ENCODE peak calls at places on chromosomes 7 and 10, in six cellular contexts. One of them, this sample, is unnamed.

GRCh38 chr7:158344706-158345300 is 242.8 kb downstream of the PTPRN2 start:
- DNase-seq in testis: no peak
- DNase-seq in adrenal gland: no peak
- DNase-seq in astrocyte: no peak
- DNase-seq in DND-41: no peak
- DNase-seq in heart left ventricle: no peak
- DNase-seq in this sample: no peak

GRCh38 chr7:159093351-159093971 is 51.2 kb downstream of the VIPR2 start:
- DNase-seq in testis: no peak
- DNase-seq in adrenal gland: peak; percentile 6
- DNase-seq in astrocyte: no peak
- DNase-seq in DND-41: no peak
- DNase-seq in heart left ventricle: no peak
- DNase-seq in this sample: no peak

GRCh38 chr7:52088008-52088787 is 771.6 kb upstream of the COBL start:
- DNase-seq in testis: peak; percentile 40
- DNase-seq in adrenal gland: no peak
- DNase-seq in astrocyte: no peak
- DNase-seq in DND-41: no peak
- DNase-seq in heart left ventricle: no peak
- DNase-seq in this sample: no peak

GRCh38 chr7:22452142-22452763 is 47.7 kb downstream of the STEAP1B start:
- DNase-seq in testis: peak; percentile 86
- DNase-seq in adrenal gland: peak; percentile 70
- DNase-seq in astrocyte: peak; percentile 12
- DNase-seq in DND-41: peak; percentile 30
- DNase-seq in heart left ventricle: peak; percentile 57
- DNase-seq in this sample: no peak

GRCh38 chr7:79434098-79434497 is 19.4 kb downstream of the MAGI2 start:
- DNase-seq in testis: no peak
- DNase-seq in adrenal gland: no peak
- DNase-seq in astrocyte: peak; percentile 47
- DNase-seq in DND-41: no peak
- DNase-seq in heart left ventricle: no peak
- DNase-seq in this sample: no peak

GRCh38 chr10:104035817-104036384 is 49.8 kb downstream of the COL17A1 start:
- DNase-seq in testis: no peak
- DNase-seq in adrenal gland: no peak
- DNase-seq in astrocyte: no peak
- DNase-seq in DND-41: no peak
- DNase-seq in heart left ventricle: no peak
- DNase-seq in this sample: no peak

GRCh38 chr7:106625678-106626301 is 35.2 kb downstream of the CCDC71L start:
- DNase-seq in testis: no peak
- DNase-seq in adrenal gland: no peak
- DNase-seq in astrocyte: no peak
- DNase-seq in DND-41: no peak
- DNase-seq in heart left ventricle: peak; percentile 45
- DNase-seq in this sample: no peak

GRCh38 chr10:88117227-88117626 is 253.8 kb downstream of the PTEN start:
- DNase-seq in testis: no peak
- DNase-seq in adrenal gland: no peak
- DNase-seq in astrocyte: peak; percentile 50
- DNase-seq in DND-41: no peak
- DNase-seq in heart left ventricle: no peak
- DNase-seq in this sample: no peak

GRCh38 chr10:86192686-86193085 is 173.9 kb downstream of the GRID1 start:
- DNase-seq in testis: no peak
- DNase-seq in adrenal gland: no peak
- DNase-seq in astrocyte: no peak
- DNase-seq in DND-41: no peak
- DNase-seq in heart left ventricle: no peak
- DNase-seq in this sample: no peak

GRCh38 chr7:5532520-5533335 is 109.1 kb upstream of the TNRC18 start:
- DNase-seq in testis: peak; percentile 65
- DNase-seq in adrenal gland: peak; percentile 54
- DNase-seq in astrocyte: no peak
- DNase-seq in DND-41: no peak
- DNase-seq in heart left ventricle: peak; percentile 60
- DNase-seq in this sample: peak; percentile 84

GRCh38 chr7:132019718-132020117 is 463.3 kb upstream of the PODXL start:
- DNase-seq in testis: no peak
- DNase-seq in adrenal gland: no peak
- DNase-seq in astrocyte: no peak
- DNase-seq in DND-41: no peak
- DNase-seq in heart left ventricle: no peak
- DNase-seq in this sample: no peak

GRCh38 chr10:123149162-123149567 is 1.2 kb downstream of the HMX2 start:
- DNase-seq in testis: no peak
- DNase-seq in adrenal gland: no peak
- DNase-seq in astrocyte: no peak
- DNase-seq in DND-41: no peak
- DNase-seq in heart left ventricle: no peak
- DNase-seq in this sample: no peak

GRCh38 chr7:774161-775109 is 47.4 kb upstream of the PRKAR1B start:
- DNase-seq in testis: peak; percentile 73
- DNase-seq in adrenal gland: peak; percentile 66
- DNase-seq in astrocyte: no peak
- DNase-seq in DND-41: peak; percentile 46
- DNase-seq in heart left ventricle: no peak
- DNase-seq in this sample: peak; percentile 89

GRCh38 chr10:12712284-12712983 is 289.1 kb downstream of the CCDC3 start:
- DNase-seq in testis: no peak
- DNase-seq in adrenal gland: no peak
- DNase-seq in astrocyte: no peak
- DNase-seq in DND-41: no peak
- DNase-seq in heart left ventricle: no peak
- DNase-seq in this sample: no peak

GRCh38 chr7:494261-494687 is 25.4 kb downstream of the PDGFA start:
- DNase-seq in testis: no peak
- DNase-seq in adrenal gland: no peak
- DNase-seq in astrocyte: no peak
- DNase-seq in DND-41: no peak
- DNase-seq in heart left ventricle: peak; percentile 24
- DNase-seq in this sample: peak; percentile 45

GRCh38 chr10:21355591-21356011 is 169.9 kb downstream of the SKIDA1 start:
- DNase-seq in testis: no peak
- DNase-seq in adrenal gland: no peak
- DNase-seq in astrocyte: peak; percentile 80
- DNase-seq in DND-41: no peak
- DNase-seq in heart left ventricle: no peak
- DNase-seq in this sample: no peak

GRCh38 chr10:86411281-86411841 is 44.8 kb upstream of the GRID1 start:
- DNase-seq in testis: no peak
- DNase-seq in adrenal gland: peak; percentile 35
- DNase-seq in astrocyte: peak; percentile 84
- DNase-seq in DND-41: peak; percentile 75
- DNase-seq in heart left ventricle: no peak
- DNase-seq in this sample: no peak

GRCh38 chr10:114534480-114535095 is 123.5 kb downstream of the ABLIM1 start:
- DNase-seq in testis: no peak
- DNase-seq in adrenal gland: no peak
- DNase-seq in astrocyte: no peak
- DNase-seq in DND-41: no peak
- DNase-seq in heart left ventricle: no peak
- DNase-seq in this sample: no peak

GRCh38 chr7:102223175-102223574 is 63.5 kb upstream of the SH2B2 start:
- DNase-seq in testis: no peak
- DNase-seq in adrenal gland: no peak
- DNase-seq in astrocyte: no peak
- DNase-seq in DND-41: no peak
- DNase-seq in heart left ventricle: no peak
- DNase-seq in this sample: no peak

GRCh38 chr7:102222445-102222844 is 64.2 kb upstream of the SH2B2 start:
- DNase-seq in testis: no peak
- DNase-seq in adrenal gland: no peak
- DNase-seq in astrocyte: peak; percentile 84
- DNase-seq in DND-41: no peak
- DNase-seq in heart left ventricle: no peak
- DNase-seq in this sample: no peak

GRCh38 chr7:102227371-102227770 is 59.3 kb upstream of the SH2B2 start:
- DNase-seq in testis: no peak
- DNase-seq in adrenal gland: no peak
- DNase-seq in astrocyte: no peak
- DNase-seq in DND-41: no peak
- DNase-seq in heart left ventricle: no peak
- DNase-seq in this sample: no peak

GRCh38 chr7:102221961-102222360 is 64.7 kb upstream of the SH2B2 start:
- DNase-seq in testis: no peak
- DNase-seq in adrenal gland: no peak
- DNase-seq in astrocyte: no peak
- DNase-seq in DND-41: no peak
- DNase-seq in heart left ventricle: no peak
- DNase-seq in this sample: no peak

DNA sequence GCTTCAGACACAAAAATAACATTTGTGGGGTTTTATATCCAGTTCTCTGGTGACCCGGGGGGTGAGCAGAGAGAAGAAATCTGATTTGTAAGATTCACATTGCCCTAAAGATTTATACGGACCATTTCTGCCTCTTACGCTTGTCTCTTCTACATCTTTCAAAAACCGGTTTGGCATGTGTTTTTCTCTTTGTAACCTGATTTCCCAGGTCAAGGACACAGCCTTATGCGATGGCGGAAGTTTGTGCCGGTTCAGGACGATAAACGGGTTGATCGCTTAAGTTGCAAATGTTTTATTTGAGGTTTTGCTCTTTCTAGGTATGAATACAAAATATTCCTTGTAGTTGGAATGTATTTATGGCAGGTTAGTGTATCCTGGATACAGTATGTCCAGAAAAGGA is 61.6 kb upstream of the SH2B2 start:
- DNase-seq in testis: no peak
- DNase-seq in adrenal gland: no peak
- DNase-seq in astrocyte: no peak
- DNase-seq in DND-41: no peak
- DNase-seq in heart left ventricle: no peak
- DNase-seq in this sample: no peak
- H3K36me3 ChIP-seq in testis: no peaks in the 10 kb centered on the region
- H3K36me3 ChIP-seq in adrenal gland: no peaks in the 10 kb centered on the region
- H3K36me3 ChIP-seq in astrocyte: no peaks in the 10 kb centered on the region
- H3K36me3 ChIP-seq in DND-41: peaks cover 66% of the 10 kb centered on the region
- H3K36me3 ChIP-seq in heart left ventricle: peaks cover 5% of the 10 kb centered on the region
- H3K36me3 ChIP-seq in this sample: no peaks in the 10 kb centered on the region

GRCh38 chr7:151821226-151821625 is 55.7 kb downstream of the PRKAG2 start:
- DNase-seq in testis: no peak
- DNase-seq in adrenal gland: no peak
- DNase-seq in astrocyte: no peak
- DNase-seq in DND-41: no peak
- DNase-seq in heart left ventricle: peak; percentile 19
- DNase-seq in this sample: peak; percentile 25
- H3K27ac ChIP-seq in testis: no peak overlapping the region
- H3K27ac ChIP-seq in adrenal gland: no peak overlapping the region
- H3K27ac ChIP-seq in astrocyte: no peak overlapping the region
- H3K27ac ChIP-seq in DND-41: no peak overlapping the region
- H3K27ac ChIP-seq in heart left ventricle: no peak overlapping the region
- H3K27ac ChIP-seq in this sample: no peak overlapping the region

DNA sequence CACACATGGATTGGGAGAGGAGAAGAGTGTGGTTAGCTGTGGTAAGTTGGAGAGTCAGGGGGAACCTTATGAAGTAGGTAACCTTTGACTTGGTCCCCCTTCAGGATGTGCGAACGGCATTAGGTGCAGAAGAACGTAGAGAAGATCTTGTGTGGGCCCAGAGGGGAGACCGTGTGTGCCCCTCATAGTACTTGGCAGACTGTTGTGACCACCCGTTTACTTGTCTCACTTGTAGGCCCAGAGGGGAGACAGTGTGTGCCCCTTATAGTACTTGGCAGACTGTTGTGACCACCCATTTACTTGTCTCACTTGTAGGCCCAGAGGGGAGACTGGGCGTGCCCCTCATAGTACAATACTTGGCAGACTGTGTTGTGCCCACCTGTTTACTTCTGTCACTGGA is 2.6 kb downstream of the GTPBP4 start:
- DNase-seq in testis: no peak
- DNase-seq in adrenal gland: peak; percentile 17
- DNase-seq in astrocyte: no peak
- DNase-seq in DND-41: no peak
- DNase-seq in heart left ventricle: no peak
- DNase-seq in this sample: no peak
- H3K4me3 ChIP-seq in testis: no peak overlapping the region
- H3K4me3 ChIP-seq in adrenal gland: no peak overlapping the region
- H3K4me3 ChIP-seq in astrocyte: no peak overlapping the region
- H3K4me3 ChIP-seq in DND-41: no peak overlapping the region
- H3K4me3 ChIP-seq in heart left ventricle: no peak overlapping the region
- H3K4me3 ChIP-seq in this sample: no peak overlapping the region

GRCh38 chr7:44062180-44062902 is 3.0 kb downstream of the PGAM2 start:
- DNase-seq in testis: no peak
- DNase-seq in adrenal gland: peak; percentile 64
- DNase-seq in astrocyte: no peak
- DNase-seq in DND-41: no peak
- DNase-seq in heart left ventricle: no peak
- DNase-seq in this sample: no peak

GRCh38 chr7:44060091-44060947 is 5.0 kb downstream of the PGAM2 start:
- DNase-seq in testis: no peak
- DNase-seq in adrenal gland: no peak
- DNase-seq in astrocyte: no peak
- DNase-seq in DND-41: no peak
- DNase-seq in heart left ventricle: no peak
- DNase-seq in this sample: peak; percentile 37

GRCh38 chr7:44061645-44062179 is 3.7 kb downstream of the PGAM2 start:
- DNase-seq in testis: no peak
- DNase-seq in adrenal gland: no peak
- DNase-seq in astrocyte: no peak
- DNase-seq in DND-41: no peak
- DNase-seq in heart left ventricle: no peak
- DNase-seq in this sample: peak; percentile 49

GRCh38 chr7:44059219-44060090 is 5.9 kb downstream of the PGAM2 start:
- DNase-seq in testis: no peak
- DNase-seq in adrenal gland: no peak
- DNase-seq in astrocyte: no peak
- DNase-seq in DND-41: no peak
- DNase-seq in heart left ventricle: no peak
- DNase-seq in this sample: peak; percentile 44

DNA sequence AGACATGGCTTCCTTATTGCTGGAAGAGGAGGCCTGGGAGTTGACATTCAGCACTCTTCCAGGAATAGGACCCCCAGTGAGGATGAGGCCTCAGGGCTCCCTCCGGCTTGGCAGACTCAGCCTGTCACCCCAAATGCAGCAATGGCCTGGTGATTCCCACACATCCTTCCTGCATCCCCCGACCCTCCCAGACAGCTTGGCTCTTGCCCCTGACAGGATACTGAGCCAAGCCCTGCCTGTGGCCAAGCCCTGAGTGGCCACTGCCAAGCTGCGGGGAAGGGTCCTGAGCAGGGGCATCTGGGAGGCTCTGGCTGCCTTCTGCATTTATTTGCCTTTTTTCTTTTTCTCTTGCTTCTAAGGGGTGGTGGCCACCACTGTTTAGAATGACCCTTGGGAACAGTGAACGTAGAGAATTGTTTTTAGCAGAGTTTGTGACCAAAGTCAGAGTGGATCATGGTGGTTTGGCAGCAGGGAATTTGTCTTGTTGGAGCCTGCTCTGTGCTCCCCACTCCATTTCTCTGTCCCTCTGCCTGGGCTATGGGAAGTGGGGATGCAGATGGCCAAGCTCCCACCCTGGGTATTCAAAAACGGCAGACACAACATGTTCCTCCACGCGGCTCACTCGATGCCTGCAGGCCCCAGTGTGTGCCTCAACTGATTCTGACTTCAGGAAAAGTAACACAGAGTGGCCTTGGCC is 4.3 kb downstream of the PGAM2 start:
- DNase-seq in testis: no peak
- DNase-seq in adrenal gland: no peak
- DNase-seq in astrocyte: no peak
- DNase-seq in DND-41: no peak
- DNase-seq in heart left ventricle: no peak
- DNase-seq in this sample: peak; percentile 62
- H3K36me3 ChIP-seq in testis: no peaks in the 10 kb centered on the region
- H3K36me3 ChIP-seq in adrenal gland: no peaks in the 10 kb centered on the region
- H3K36me3 ChIP-seq in astrocyte: peaks cover 26% of the 10 kb centered on the region
- H3K36me3 ChIP-seq in DND-41: peaks cover 66% of the 10 kb centered on the region
- H3K36me3 ChIP-seq in heart left ventricle: peaks cover 35% of the 10 kb centered on the region
- H3K36me3 ChIP-seq in this sample: peaks cover 6% of the 10 kb centered on the region

This sample was measured in aorta.